ENCODE peak calls at places on chromosomes 6 and 20, in seven cellular contexts. T is H1; V is HEK293T; X is osteocyte; J is ovary; S is amygdala; A is activated CD4-positive, alpha-beta T cell treated with anti-CD3 and anti-CD28 coated beads, Interleukin-2, amount 50 U/mL, for 48 hours. B is an unnamed sample.

GRCh38 chr6:41474213-41474933 is 71.8 kb upstream of the FOXP4 start:
- DNase-seq in J (no peak), V (no peak), A (no peak), S (no peak), X (no peak), T (no peak), B (no peak)

GRCh38 chr6:154593122-154593521 is 82.6 kb upstream of the CNKSR3 start:
- DNase-seq in J (no peak), T (no peak), X (no peak), A (no peak), S (no peak), V (peak), B (no peak)

GRCh38 chr6:129494099-129494498 is 215.9 kb downstream of the ARHGAP18 start:
- DNase-seq in J (no peak), X (no peak), T (no peak), S (no peak), A (no peak), V (no peak), B (no peak)

GRCh38 chr6:161463061-161463460 is 189.2 kb upstream of the AGPAT4 start:
- DNase-seq in A (no peak), T (no peak), V (no peak), S (no peak), X (no peak), J (no peak), B (no peak)

GRCh38 chr6:37576336-37576737 is 76.6 kb upstream of the CCDC167 start:
- DNase-seq in S (no peak), T (no peak), J (no peak), X (no peak), A (no peak), V (no peak), B (no peak)

GRCh38 chr6:161199845-161200244 is 74.0 kb downstream of the AGPAT4 start:
- DNase-seq in V (no peak), X (no peak), S (no peak), A (no peak), J (no peak), T (no peak), B (no peak)

GRCh38 chr6:124795879-124796838 is 166.1 kb upstream of the RNF217 start:
- DNase-seq in X (no peak), V (peak), A (no peak), S (no peak), T (peak), J (no peak), B (no peak)

GRCh38 chr6:139765825-139766285 is 391.4 kb upstream of the CITED2 start:
- DNase-seq in A (no peak), S (no peak), X (no peak), T (no peak), J (no peak), V (no peak), B (no peak)

GRCh38 chr20:48791014-48791413 is 36.8 kb downstream of the PREX1 start:
- DNase-seq in T (no peak), J (no peak), V (no peak), S (no peak), A (no peak), X (no peak), B (no peak)

GRCh38 chr20:35511814-35512420 is 17.5 kb downstream of the C20orf173 start:
- DNase-seq in V (peak), A (no peak), S (no peak), X (no peak), J (no peak), T (no peak), B (peak)

GRCh38 chr6:158207452-158207788 is 39.3 kb downstream of the GTF2H5 start:
- DNase-seq in A (peak), V (no peak), S (no peak), T (no peak), X (no peak), J (no peak), B (no peak)

B was measured in psoas muscle.